ENCODE peak calls at places on chromosomes 6 and 20, in six cellular contexts. S is stomach, I is HFF-Myc, Q is astrocyte, H is heart right ventricle, F is tibial artery. W is an unnamed sample.

GRCh38 chr20:19929749-19930148 is 87.4 kb upstream of the NAA20 start:
- DNase-seq in Q (no peak), I (no peak), H (no peak), F (no peak), S (no peak), W (no peak)

GRCh38 chr6:22363166-22363965 is 66.5 kb upstream of the PRL start:
- DNase-seq in F (no peak), S (no peak), I (no peak), Q (no peak), H (no peak), W (no peak)

GRCh38 chr20:33864324-33864963 is 53.3 kb downstream of the CHMP4B start:
- DNase-seq in H (no peak), Q (no peak), F (no peak), S (no peak), I (no peak), W (no peak)

GRCh38 chr6:99282479-99283062 is 66.9 kb downstream of the FAXC start:
- DNase-seq in Q (peak; percentile 18), F (no peak), H (no peak), S (no peak), I (no peak), W (no peak)

GRCh38 chr6:166683477-166683876 is 56.4 kb upstream of the RPS6KA2 start:
- DNase-seq in Q (peak; percentile 80), H (no peak), I (no peak), S (no peak), F (no peak), W (no peak)

GRCh38 chr6:15621203-15622044 is 41.4 kb downstream of the DTNBP1 start:
- DNase-seq in Q (no peak), H (peak; percentile 34), F (peak; percentile 37), S (peak; percentile 52), I (no peak), W (no peak)

GRCh38 chr20:40880716-40881104 is 147.9 kb upstream of the TOP1 start:
- DNase-seq in F (no peak), Q (no peak), H (no peak), S (no peak), I (no peak), W (no peak)

GRCh38 chr20:9506964-9507369 is 7.4 kb upstream of the LAMP5 start:
- DNase-seq in F (no peak), H (no peak), I (no peak), Q (no peak), S (no peak), W (no peak)

GRCh38 chr6:14811760-14812428 is 434.0 kb upstream of the JARID2 start:
- DNase-seq in F (no peak), Q (peak; percentile 89), S (no peak), I (no peak), H (no peak), W (peak; percentile 30)

GRCh38 chr20:13349240-13349604 is 128.1 kb downstream of the ISM1 start:
- DNase-seq in S (no peak), F (no peak), H (no peak), I (no peak), Q (no peak), W (no peak)

GRCh38 chr6:2634151-2634964 is 116.4 kb downstream of the MYLK4 start:
- DNase-seq in F (peak; percentile 81), Q (peak; percentile 62), I (peak; percentile 66), H (peak; percentile 88), S (peak; percentile 84), W (peak; percentile 59)

GRCh38 chr6:107820571-107821261 is 3.4 kb downstream of the SCML4 start:
- DNase-seq in Q (peak; percentile 17), F (no peak), I (no peak), H (no peak), S (peak; percentile 53), W (no peak)

GRCh38 chr20:63009988-63010769 is 3.4 kb upstream of the BHLHE23 start:
- DNase-seq in S (peak; percentile 43), H (no peak), I (no peak), F (no peak), Q (peak; percentile 7), W (no peak)

GRCh38 chr6:165571068-165571682 is 91.9 kb downstream of the PDE10A start:
- DNase-seq in Q (peak; percentile 63), S (no peak), H (no peak), I (no peak), F (no peak), W (no peak)

GRCh38 chr6:162715601-162716000 is 12.0 kb downstream of the PRKN start:
- DNase-seq in H (no peak), Q (no peak), F (no peak), I (no peak), S (no peak), W (no peak)

GRCh38 chr20:16263582-16263981 is 309.7 kb downstream of the KIF16B start:
- DNase-seq in H (no peak), I (no peak), S (no peak), Q (no peak), F (no peak), W (no peak)

GRCh38 chr20:46875059-46875458 is 19.6 kb upstream of the EYA2 start:
- DNase-seq in S (no peak), F (no peak), H (no peak), Q (no peak), I (no peak), W (no peak)

GRCh38 chr20:46870041-46870440 is 24.6 kb upstream of the EYA2 start:
- DNase-seq in F (no peak), S (no peak), I (no peak), Q (no peak), H (no peak), W (no peak)

GRCh38 chr20:46872315-46873211 is 22.1 kb upstream of the EYA2 start:
- DNase-seq in Q (no peak), H (no peak), S (no peak), F (no peak), I (no peak), W (no peak)
- H3K4me3 ChIP-seq in Q (no peak overlapping the region), H (no peak overlapping the region), S (no peak overlapping the region), F (no peak overlapping the region), I (peak overlapping the region; percentile 15), W (peak overlapping the region; percentile 50)

GRCh38 chr20:17938889-17939619 is 29.5 kb downstream of the SNX5 start:
- DNase-seq in S (peak; percentile 77), H (peak; percentile 57), Q (no peak), F (peak; percentile 58), I (peak; percentile 52), W (no peak)
- TF ChIP-seq CTCF in S (peak; percentile 94), H (peak; percentile 85), Q (peak; percentile 82), F (peak; percentile 90), I (peak; percentile 88), W (peak; percentile 98)

GRCh38 chr20:36835025-36835424 is 40.9 kb upstream of the TLDC2 start:
- DNase-seq in S (no peak), F (no peak), H (no peak), Q (no peak), I (no peak), W (no peak)
- H3K4me3 ChIP-seq in S (peak overlapping the region; percentile 24), F (peak overlapping the region; percentile 38), H (no peak overlapping the region), Q (no peak overlapping the region), I (peak overlapping the region; percentile 11), W (no peak overlapping the region)

GRCh38 chr6:56671651-56672461 is 29.2 kb upstream of the DST start:
- DNase-seq in I (no peak), Q (peak; percentile 32), H (no peak), S (no peak), F (peak; percentile 58), W (no peak)

GRCh38 chr6:56668158-56668557 is 25.5 kb upstream of the DST start:
- DNase-seq in S (no peak), H (no peak), Q (no peak), I (no peak), F (no peak), W (no peak)

GRCh38 chr6:56669585-56669984 is 26.9 kb upstream of the DST start:
- DNase-seq in S (no peak), I (no peak), H (no peak), Q (no peak), F (no peak), W (no peak)

GRCh38 chr6:56669041-56669440 is 26.4 kb upstream of the DST start:
- DNase-seq in S (no peak), H (no peak), I (no peak), F (no peak), Q (no peak), W (no peak)

GRCh38 chr6:56671160-56671559 is 28.5 kb upstream of the DST start:
- DNase-seq in F (no peak), Q (no peak), H (no peak), S (no peak), I (no peak), W (no peak)
- TF ChIP-seq CTCF in F (no peak), Q (no peak), H (no peak), S (no peak), I (no peak), W (no peak)

DNA sequence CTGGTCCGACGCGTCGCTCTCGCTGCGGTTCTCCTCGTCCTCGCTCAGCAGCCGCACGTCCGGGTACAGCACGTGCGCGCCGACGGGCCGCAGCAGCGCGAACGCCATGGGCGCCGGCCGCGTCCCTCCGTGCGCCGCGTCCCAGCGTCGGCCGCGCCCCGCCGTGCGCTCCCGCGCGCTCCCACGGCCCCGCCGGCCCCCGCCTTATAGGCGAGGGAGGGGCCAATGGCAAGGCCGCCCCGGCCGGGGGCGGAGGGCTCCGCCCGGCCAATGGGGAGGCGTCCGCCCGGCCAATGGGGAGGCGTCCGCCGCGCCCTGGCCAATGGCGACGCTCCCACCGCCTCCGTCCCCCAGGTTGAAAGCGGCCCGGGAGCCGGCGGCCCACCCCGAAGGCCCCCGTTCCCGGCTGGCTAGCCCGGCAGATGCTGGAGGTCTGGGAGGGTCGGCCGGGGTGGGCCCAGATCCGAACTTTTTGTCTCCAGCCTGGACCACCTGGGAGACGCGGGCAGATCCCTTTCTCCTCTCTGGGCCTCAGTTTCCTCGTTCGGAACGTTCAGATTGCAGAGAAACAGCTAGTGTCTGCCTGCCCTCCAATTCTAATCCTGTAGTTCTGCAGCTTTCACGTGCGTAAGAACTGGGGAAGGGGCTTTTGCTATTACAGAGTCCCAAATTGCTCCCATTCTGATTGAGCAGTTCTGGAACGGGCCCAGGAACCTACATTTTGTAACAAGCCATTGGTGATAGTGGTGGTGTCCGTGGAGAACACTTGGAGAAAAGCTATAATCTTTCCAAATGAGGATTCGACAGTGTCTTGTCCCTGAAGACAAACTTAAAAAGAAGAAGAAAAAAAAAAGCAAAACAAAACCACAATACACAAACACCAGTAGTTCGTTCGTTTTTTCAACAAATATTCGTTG is at the start of gene TCF15:
- DNase-seq in H (peak; percentile 67), S (no peak), F (no peak), I (no peak), Q (no peak), W (no peak)
- H3K4me3 ChIP-seq in H (peak within 1 kb of the TSS; percentile 61), S (peak within 1 kb of the TSS; percentile 29), F (peak within 1 kb of the TSS; percentile 14), I (no peak within 1 kb of the TSS), Q (no peak within 1 kb of the TSS), W (no peak within 1 kb of the TSS)

DNA sequence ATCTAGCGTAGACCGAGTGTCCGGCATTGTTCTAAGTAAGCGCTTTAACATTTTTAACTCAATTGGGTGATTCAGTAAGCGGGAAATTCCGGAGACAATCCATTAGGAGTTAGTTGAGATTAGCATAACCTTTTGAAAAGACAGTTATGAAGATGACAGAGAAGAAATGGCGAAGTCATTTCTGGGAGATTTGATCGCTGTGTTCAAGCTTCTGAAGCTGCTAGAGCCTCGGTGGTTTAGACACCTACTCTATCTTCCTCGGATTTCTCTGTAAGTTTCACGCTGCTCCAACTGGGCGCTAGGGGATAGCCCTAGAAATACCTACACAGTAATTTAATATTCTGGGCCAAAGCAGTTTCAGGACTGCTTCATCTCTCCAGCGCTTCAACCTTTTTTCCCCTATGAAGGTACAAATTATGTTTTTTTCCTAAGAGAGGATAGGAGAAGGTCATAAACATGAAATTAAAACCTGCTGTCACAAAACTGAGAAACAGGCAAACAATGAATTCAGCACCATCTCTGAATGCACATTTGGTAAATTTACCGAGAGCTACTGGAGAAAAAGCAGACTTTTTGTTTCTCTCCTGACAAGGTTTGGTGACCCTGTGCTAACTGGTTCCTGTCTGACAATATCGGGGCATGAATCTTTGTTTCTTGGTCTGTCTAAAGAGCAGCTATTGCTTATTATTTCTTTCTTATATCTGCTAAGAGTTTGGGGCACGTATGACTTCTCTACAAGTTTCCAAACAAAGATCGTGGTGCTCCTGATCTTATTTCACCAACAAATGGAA is 22.4 kb downstream of the ZNF311 start:
- DNase-seq in F (no peak), H (peak; percentile 7), I (no peak), S (no peak), Q (peak; percentile 53), W (no peak)
- TF ChIP-seq CTCF in F (no peak), H (no peak), I (no peak), S (no peak), Q (peak; percentile 13), W (peak; percentile 36)